ENCODE peak calls at places on chromosomes 16 and 17, in four cellular contexts. V is left ventricle myocardium inferior, C is NT2/D1, F is T-cell. L is an unnamed sample.

GRCh38 chr16:27080870-27081269 is 14.1 kb downstream of the C16orf82 start:
- DNase-seq in V (no peak), F (no peak), C (peak), L (no peak)

GRCh38 chr17:58492238-58493121 is 4.3 kb upstream of the HSF5 start:
- DNase-seq in F (no peak), V (no peak), C (no peak), L (peak)

GRCh38 chr16:84547539-84548058 is 43.1 kb upstream of the MEAK7 start:
- DNase-seq in F (no peak), C (no peak), V (no peak), L (peak)

GRCh38 chr17:41478240-41478639 is 2.7 kb downstream of the KRT35 start:
- DNase-seq in V (no peak), F (no peak), C (no peak), L (no peak)

GRCh38 chr16:4133897-4134372 is 17.7 kb upstream of the ADCY9 start:
- DNase-seq in F (no peak), C (no peak), V (no peak), L (peak)

GRCh38 chr17:64393000-64393402 is 2.3 kb upstream of the PECAM1 start:
- DNase-seq in C (no peak), V (no peak), F (peak), L (no peak)

GRCh38 chr17:20010099-20010863 is 1.1 kb downstream of the SPECC1 start:
- DNase-seq in V (peak), C (no peak), F (no peak), L (no peak)

GRCh38 chr16:81437860-81438259 is 6.7 kb upstream of the CMIP start:
- DNase-seq in F (no peak), V (no peak), C (no peak), L (no peak)

GRCh38 chr16:86222965-86223551 is 287.3 kb upstream of the FOXF1 start:
- DNase-seq in C (no peak), V (no peak), F (no peak), L (no peak)

GRCh38 chr17:66992911-66993310 is 28.4 kb downstream of the CACNG4 start:
- DNase-seq in C (no peak), V (no peak), F (no peak), L (no peak)

GRCh38 chr16:87789437-87790277 is 23.9 kb upstream of the KLHDC4 start:
- DNase-seq in F (no peak), C (no peak), V (no peak), L (no peak)

GRCh38 chr17:42317256-42317966 is 29.1 kb downstream of the STAT5A start:
- DNase-seq in C (no peak), V (no peak), F (no peak), L (no peak)

GRCh38 chr17:48841395-48841831 is 10.6 kb downstream of the CALCOCO2 start:
- DNase-seq in F (no peak), V (no peak), C (no peak), L (no peak)

GRCh38 chr17:39703913-39704312 is 4.0 kb downstream of the ERBB2 start:
- DNase-seq in V (no peak), F (no peak), C (no peak), L (no peak)

GRCh38 chr17:4850236-4850635 is 17.1 kb downstream of the MINK1 start:
- DNase-seq in C (no peak), F (no peak), V (no peak), L (no peak)

GRCh38 chr17:34076743-34077631 is 178.1 kb upstream of the CCL2 start:
- DNase-seq in C (no peak), V (no peak), F (no peak), L (no peak)

GRCh38 chr17:80270836-80271235 is 10.2 kb downstream of the RNF213 start:
- DNase-seq in V (no peak), F (peak), C (peak), L (peak)

L was measured in H1.